ENCODE peak calls at places on chromosomes 13 and 19, in six cellular contexts. One of them, this sample, is unnamed.
A peak's percentile ranks its signal among the peaks of the same experiment; 100 is the strongest.

GRCh38 chr19:1925544-1925943 is 15.4 kb upstream of the CSNK1G2 start:
- DNase-seq in upper lobe of left lung: no peak
- DNase-seq in ovary: no peak
- DNase-seq in esophagus squamous epithelium: no peak
- DNase-seq in A549: no peak
- DNase-seq in tibial nerve: no peak
- DNase-seq in this sample: no peak

GRCh38 chr13:79966502-79966901 is 374.4 kb downstream of the SPRY2 start:
- DNase-seq in upper lobe of left lung: no peak
- DNase-seq in esophagus squamous epithelium: no peak
- DNase-seq in tibial nerve: no peak
- DNase-seq in A549: peak; percentile 9
- DNase-seq in ovary: no peak
- DNase-seq in this sample: no peak

GRCh38 chr19:6713773-6714692 is 6.4 kb downstream of the C3 start:
- DNase-seq in tibial nerve: no peak
- DNase-seq in ovary: no peak
- DNase-seq in esophagus squamous epithelium: no peak
- DNase-seq in upper lobe of left lung: no peak
- DNase-seq in A549: no peak
- DNase-seq in this sample: no peak

GRCh38 chr19:38655148-38655824 is 7.8 kb downstream of the ACTN4 start:
- DNase-seq in ovary: no peak
- DNase-seq in A549: no peak
- DNase-seq in esophagus squamous epithelium: no peak
- DNase-seq in tibial nerve: no peak
- DNase-seq in upper lobe of left lung: no peak
- DNase-seq in this sample: no peak

GRCh38 chr13:20843177-20843576 is 59.4 kb downstream of the XPO4 start:
- DNase-seq in tibial nerve: no peak
- DNase-seq in upper lobe of left lung: no peak
- DNase-seq in esophagus squamous epithelium: no peak
- DNase-seq in A549: no peak
- DNase-seq in ovary: no peak
- DNase-seq in this sample: no peak

GRCh38 chr13:29411493-29411892 is 184.0 kb downstream of the SLC7A1 start:
- DNase-seq in esophagus squamous epithelium: no peak
- DNase-seq in upper lobe of left lung: no peak
- DNase-seq in tibial nerve: no peak
- DNase-seq in A549: no peak
- DNase-seq in ovary: no peak
- DNase-seq in this sample: no peak

GRCh38 chr13:26029581-26030136 is 22.2 kb downstream of the SHISA2 start:
- DNase-seq in ovary: no peak
- DNase-seq in upper lobe of left lung: no peak
- DNase-seq in tibial nerve: no peak
- DNase-seq in esophagus squamous epithelium: no peak
- DNase-seq in A549: no peak
- DNase-seq in this sample: no peak

GRCh38 chr19:47032171-47032811 is 12.7 kb downstream of the NPAS1 start:
- DNase-seq in ovary: no peak
- DNase-seq in tibial nerve: no peak
- DNase-seq in upper lobe of left lung: peak; percentile 52
- DNase-seq in A549: peak; percentile 67
- DNase-seq in esophagus squamous epithelium: no peak
- DNase-seq in this sample: no peak

GRCh38 chr13:61084983-61085382 is 330.7 kb downstream of the PCDH20 start:
- DNase-seq in ovary: no peak
- DNase-seq in upper lobe of left lung: no peak
- DNase-seq in tibial nerve: no peak
- DNase-seq in esophagus squamous epithelium: no peak
- DNase-seq in A549: no peak
- DNase-seq in this sample: no peak

GRCh38 chr19:2788237-2788636 is 2.9 kb downstream of the THOP1 start:
- DNase-seq in upper lobe of left lung: no peak
- DNase-seq in ovary: no peak
- DNase-seq in tibial nerve: no peak
- DNase-seq in A549: no peak
- DNase-seq in esophagus squamous epithelium: no peak
- DNase-seq in this sample: no peak

GRCh38 chr13:113882716-113883115 is 18.8 kb upstream of the GAS6 start:
- DNase-seq in upper lobe of left lung: no peak
- DNase-seq in esophagus squamous epithelium: no peak
- DNase-seq in A549: no peak
- DNase-seq in ovary: no peak
- DNase-seq in tibial nerve: no peak
- DNase-seq in this sample: no peak

GRCh38 chr13:66965146-66965545 is 265.0 kb downstream of the PCDH9 start:
- DNase-seq in tibial nerve: no peak
- DNase-seq in ovary: no peak
- DNase-seq in A549: no peak
- DNase-seq in esophagus squamous epithelium: no peak
- DNase-seq in upper lobe of left lung: no peak
- DNase-seq in this sample: no peak

GRCh38 chr13:104614746-104615145 is 1548.5 kb upstream of the SLC10A2 start:
- DNase-seq in esophagus squamous epithelium: no peak
- DNase-seq in ovary: no peak
- DNase-seq in upper lobe of left lung: no peak
- DNase-seq in tibial nerve: no peak
- DNase-seq in A549: no peak
- DNase-seq in this sample: no peak

GRCh38 chr13:112642061-112642460 is 47.8 kb upstream of the ATP11A start:
- DNase-seq in tibial nerve: no peak
- DNase-seq in ovary: no peak
- DNase-seq in esophagus squamous epithelium: no peak
- DNase-seq in upper lobe of left lung: no peak
- DNase-seq in A549: no peak
- DNase-seq in this sample: no peak

GRCh38 chr13:96792736-96793444 is 201.4 kb downstream of the OXGR1 start:
- DNase-seq in upper lobe of left lung: no peak
- DNase-seq in A549: no peak
- DNase-seq in esophagus squamous epithelium: no peak
- DNase-seq in ovary: no peak
- DNase-seq in tibial nerve: no peak
- DNase-seq in this sample: no peak

GRCh38 chr13:40786568-40786996 is 2.8 kb upstream of the SLC25A15 start:
- DNase-seq in A549: no peak
- DNase-seq in upper lobe of left lung: no peak
- DNase-seq in ovary: no peak
- DNase-seq in esophagus squamous epithelium: no peak
- DNase-seq in tibial nerve: no peak
- DNase-seq in this sample: no peak

GRCh38 chr13:97780486-97780885 is 173.0 kb upstream of the IPO5 start:
- DNase-seq in A549: no peak
- DNase-seq in esophagus squamous epithelium: no peak
- DNase-seq in ovary: no peak
- DNase-seq in upper lobe of left lung: no peak
- DNase-seq in tibial nerve: no peak
- DNase-seq in this sample: no peak

GRCh38 chr19:10309423-10309822 is at the start of gene ZGLP1:
- DNase-seq in A549: no peak
- DNase-seq in tibial nerve: no peak
- DNase-seq in upper lobe of left lung: no peak
- DNase-seq in ovary: no peak
- DNase-seq in esophagus squamous epithelium: no peak
- DNase-seq in this sample: no peak

GRCh38 chr19:35909684-35910035 is 1.6 kb upstream of the TYROBP start:
- DNase-seq in A549: no peak
- DNase-seq in tibial nerve: no peak
- DNase-seq in esophagus squamous epithelium: no peak
- DNase-seq in ovary: no peak
- DNase-seq in upper lobe of left lung: no peak
- DNase-seq in this sample: no peak

GRCh38 chr19:57803594-57804325 is 11.0 kb downstream of the ZNF552 start:
- DNase-seq in upper lobe of left lung: no peak
- DNase-seq in esophagus squamous epithelium: no peak
- DNase-seq in A549: no peak
- DNase-seq in tibial nerve: no peak
- DNase-seq in ovary: no peak
- DNase-seq in this sample: no peak

DNA sequence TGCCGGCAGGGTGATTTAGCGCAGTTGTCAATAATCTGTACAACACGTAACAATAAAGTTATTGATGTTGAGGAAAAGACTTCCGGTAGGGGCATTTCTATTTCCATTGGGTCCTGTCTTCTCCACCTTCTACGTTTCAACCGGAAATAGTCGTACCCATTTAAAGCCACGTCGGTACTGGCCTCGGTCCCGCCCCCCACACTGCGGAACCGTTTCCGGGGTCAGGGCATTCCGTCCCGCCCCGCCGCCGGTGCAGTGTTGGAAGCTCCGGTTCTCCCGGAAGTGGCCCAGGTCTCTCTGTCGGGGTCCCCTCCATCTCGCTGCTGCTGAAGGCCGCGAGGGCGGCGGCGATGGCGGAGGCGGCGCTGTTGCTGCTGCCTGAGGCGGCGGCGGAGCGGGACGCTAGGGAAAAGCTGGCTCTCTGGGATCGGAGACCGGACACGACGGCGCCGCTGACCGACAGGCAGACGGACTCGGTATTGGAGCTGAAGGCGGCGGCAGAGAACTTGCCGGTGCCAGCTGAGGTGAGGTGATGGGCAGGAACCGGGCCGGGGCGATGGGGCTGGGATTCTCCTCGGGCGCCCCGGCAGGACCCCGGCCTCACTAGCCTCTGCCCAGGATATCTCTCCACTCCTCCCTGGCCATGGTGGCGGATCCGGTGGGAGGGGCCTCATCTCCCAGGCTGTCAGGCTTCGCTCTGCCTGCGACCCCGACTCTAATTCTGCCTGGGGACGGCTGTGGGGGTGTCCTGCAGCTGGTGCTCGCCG is at the start of gene COG3:
- DNase-seq in esophagus squamous epithelium: peak; percentile 62
- DNase-seq in upper lobe of left lung: peak; percentile 96
- DNase-seq in ovary: peak; percentile 94
- DNase-seq in A549: peak; percentile 94
- DNase-seq in tibial nerve: peak; percentile 94
- DNase-seq in this sample: peak; percentile 93
- TF ChIP-seq POLR2A in esophagus squamous epithelium: no peak
- TF ChIP-seq POLR2A in upper lobe of left lung: no peak
- TF ChIP-seq POLR2A in ovary: peak; percentile 60
- TF ChIP-seq POLR2A in A549: peak; percentile 54
- TF ChIP-seq POLR2A in tibial nerve: no peak
- TF ChIP-seq POLR2A in this sample: peak; percentile 68

GRCh38 chr13:103312467-103312866 is 246.2 kb upstream of the SLC10A2 start:
- DNase-seq in A549: no peak
- DNase-seq in ovary: no peak
- DNase-seq in esophagus squamous epithelium: no peak
- DNase-seq in tibial nerve: no peak
- DNase-seq in upper lobe of left lung: no peak
- DNase-seq in this sample: no peak

DNA sequence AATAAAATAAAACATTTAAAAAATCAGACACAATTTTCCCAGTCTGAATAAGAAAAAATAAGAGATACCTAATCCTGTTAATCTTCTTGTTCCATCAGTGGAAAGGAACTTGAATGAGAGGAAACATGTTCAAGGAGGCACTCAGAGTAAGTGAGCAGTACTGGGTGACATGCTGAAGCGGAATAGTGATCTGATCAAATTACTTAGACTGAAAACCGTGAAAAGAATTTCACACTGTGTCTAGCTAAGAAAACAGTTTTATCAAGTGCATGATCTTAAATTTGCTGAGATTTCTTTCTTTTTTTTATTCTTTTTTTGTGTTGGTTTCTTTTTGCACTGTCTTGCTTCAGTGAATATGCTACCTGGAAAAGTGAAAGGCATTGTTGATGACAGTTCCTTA is 249.5 kb upstream of the SLC10A2 start:
- DNase-seq in A549: no peak
- DNase-seq in tibial nerve: no peak
- DNase-seq in upper lobe of left lung: no peak
- DNase-seq in esophagus squamous epithelium: no peak
- DNase-seq in ovary: no peak
- DNase-seq in this sample: no peak
- TF ChIP-seq POLR2A in A549: no peak
- TF ChIP-seq POLR2A in tibial nerve: no peak
- TF ChIP-seq POLR2A in upper lobe of left lung: no peak
- TF ChIP-seq POLR2A in esophagus squamous epithelium: no peak
- TF ChIP-seq POLR2A in ovary: no peak
- TF ChIP-seq POLR2A in this sample: no peak

GRCh38 chr19:45468159-45468651 is 409 bp downstream of the FOSB start:
- DNase-seq in upper lobe of left lung: no peak
- DNase-seq in A549: no peak
- DNase-seq in tibial nerve: peak; percentile 26
- DNase-seq in ovary: peak; percentile 57
- DNase-seq in esophagus squamous epithelium: no peak
- DNase-seq in this sample: no peak

GRCh38 chr19:45467115-45467455 is 711 bp upstream of the FOSB start:
- DNase-seq in A549: no peak
- DNase-seq in upper lobe of left lung: no peak
- DNase-seq in tibial nerve: no peak
- DNase-seq in esophagus squamous epithelium: no peak
- DNase-seq in ovary: no peak
- DNase-seq in this sample: no peak

GRCh38 chr19:45469132-45469834 is 1.5 kb downstream of the FOSB start:
- DNase-seq in tibial nerve: peak; percentile 94
- DNase-seq in A549: peak; percentile 94
- DNase-seq in ovary: peak; percentile 93
- DNase-seq in upper lobe of left lung: peak; percentile 95
- DNase-seq in esophagus squamous epithelium: peak; percentile 62
- DNase-seq in this sample: peak; percentile 95

GRCh38 chr19:45468803-45469131 is 971 bp downstream of the FOSB start:
- DNase-seq in esophagus squamous epithelium: no peak
- DNase-seq in upper lobe of left lung: peak; percentile 47
- DNase-seq in ovary: no peak
- DNase-seq in A549: peak; percentile 66
- DNase-seq in tibial nerve: peak; percentile 21
- DNase-seq in this sample: no peak

DNA sequence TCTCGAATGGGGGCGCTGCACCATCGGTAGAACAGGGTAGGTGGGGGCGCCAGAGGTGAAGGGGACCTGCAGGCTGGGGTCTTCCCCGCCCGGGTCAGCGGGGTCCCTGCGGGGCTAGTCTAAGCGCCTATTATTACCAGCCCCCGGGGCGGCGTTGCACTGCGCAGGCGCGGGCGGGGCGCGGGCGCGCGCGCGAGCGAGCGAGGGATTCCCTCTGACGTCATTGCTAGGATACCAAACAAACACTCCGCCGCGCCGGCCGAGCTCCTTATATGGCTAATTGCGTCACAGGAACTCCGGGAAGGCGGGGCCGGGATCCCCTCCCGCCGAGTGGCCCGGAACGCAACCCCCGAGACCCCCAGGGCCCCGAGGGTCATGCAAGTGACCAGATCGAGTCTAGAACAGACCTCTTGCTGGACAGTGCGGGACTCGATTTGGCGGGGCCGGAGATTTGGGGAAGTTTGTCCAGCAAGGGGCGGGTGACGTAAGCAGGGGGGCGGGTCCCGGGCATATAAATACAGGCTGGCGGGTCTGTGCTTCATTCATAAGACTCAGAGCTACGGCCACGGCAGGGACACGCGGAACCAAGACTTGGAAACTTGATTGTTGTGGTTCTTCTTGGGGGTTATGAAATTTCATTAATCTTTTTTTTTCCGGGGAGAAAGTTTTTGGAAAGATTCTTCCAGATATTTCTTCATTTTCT is at the start of gene FOSB:
- DNase-seq in esophagus squamous epithelium: peak; percentile 84
- DNase-seq in tibial nerve: peak; percentile 97
- DNase-seq in A549: peak; percentile 98
- DNase-seq in upper lobe of left lung: peak; percentile 93
- DNase-seq in ovary: peak; percentile 97
- DNase-seq in this sample: peak; percentile 90
- TF ChIP-seq POLR2A in esophagus squamous epithelium: no peak
- TF ChIP-seq POLR2A in tibial nerve: peak; percentile 46
- TF ChIP-seq POLR2A in A549: peak; percentile 62
- TF ChIP-seq POLR2A in upper lobe of left lung: peak; percentile 55
- TF ChIP-seq POLR2A in ovary: peak; percentile 96
- TF ChIP-seq POLR2A in this sample: peak; percentile 96

GRCh38 chr19:16111160-16111908 is at the start of gene RAB8A:
- DNase-seq in ovary: peak; percentile 99
- DNase-seq in upper lobe of left lung: peak; percentile 100
- DNase-seq in A549: peak; percentile 98
- DNase-seq in tibial nerve: peak; percentile 98
- DNase-seq in esophagus squamous epithelium: peak; percentile 97
- DNase-seq in this sample: peak; percentile 98
- TF ChIP-seq POLR2A in ovary: peak; percentile 17
- TF ChIP-seq POLR2A in upper lobe of left lung: no peak
- TF ChIP-seq POLR2A in A549: peak; percentile 50
- TF ChIP-seq POLR2A in tibial nerve: no peak
- TF ChIP-seq POLR2A in esophagus squamous epithelium: no peak
- TF ChIP-seq POLR2A in this sample: no peak

This sample was measured in gastrocnemius medialis.